ENCODE peak calls at places on chromosomes 12 and 14, in eight cellular contexts. Q, E, M, G, T, F, W and I are unnamed samples.
A peak's percentile ranks its signal among the peaks of the same experiment; 100 is the strongest.

GRCh38 chr14:35331605-35332516 is 39.7 kb downstream of the PSMA6 start:
- DNase-seq in Q (peak; percentile 81), E (peak; percentile 49), M (no peak), G (no peak), T (peak; percentile 55), F (no peak), W (no peak), I (no peak)

GRCh38 chr14:85688024-85688423 is 158.1 kb downstream of the FLRT2 start:
- DNase-seq in Q (no peak), E (no peak), M (no peak), G (no peak), T (no peak), F (peak; percentile 8), W (no peak), I (no peak)

GRCh38 chr12:92304335-92305066 is 158.9 kb upstream of the BTG1 start:
- DNase-seq in Q (no peak), E (no peak), M (no peak), G (peak; percentile 20), T (no peak), F (no peak), W (peak; percentile 78), I (no peak)

GRCh38 chr12:49503674-49504180 is 35.1 kb upstream of the KCNH3 start:
- DNase-seq in Q (no peak), E (peak; percentile 98), M (peak; percentile 88), G (no peak), T (peak; percentile 81), F (no peak), W (no peak), I (no peak)

GRCh38 chr12:109554761-109555160 is 18.5 kb downstream of the MMAB start:
- DNase-seq in Q (no peak), E (no peak), M (no peak), G (no peak), T (no peak), F (no peak), W (no peak), I (no peak)

GRCh38 chr14:34920339-34920738 is 45.2 kb upstream of the BAZ1A start:
- DNase-seq in Q (no peak), E (no peak), M (peak; percentile 50), G (no peak), T (peak; percentile 8), F (no peak), W (no peak), I (no peak)

GRCh38 chr12:107448198-107448597 is 237.4 kb upstream of the PWP1 start:
- DNase-seq in Q (peak; percentile 39), E (peak; percentile 3), M (peak; percentile 37), G (no peak), T (peak; percentile 10), F (peak; percentile 34), W (peak; percentile 73), I (no peak)

GRCh38 chr14:72518809-72519377 is 375.0 kb downstream of the DPF3 start:
- DNase-seq in Q (no peak), E (no peak), M (no peak), G (no peak), T (no peak), F (no peak), W (no peak), I (no peak)

GRCh38 chr12:57604454-57605307 is at the start of gene DTX3:
- DNase-seq in Q (peak; percentile 51), E (no peak), M (no peak), G (peak; percentile 58), T (peak; percentile 32), F (peak; percentile 69), W (peak; percentile 66), I (peak; percentile 63)

GRCh38 chr14:105093426-105094192 is 28.4 kb upstream of the GPR132 start:
- DNase-seq in Q (peak; percentile 92), E (peak; percentile 77), M (peak; percentile 93), G (peak; percentile 75), T (peak; percentile 85), F (peak; percentile 86), W (peak; percentile 94), I (peak; percentile 88)

GRCh38 chr12:19739195-19739776 is 300.0 kb downstream of the AEBP2 start:
- DNase-seq in Q (no peak), E (peak; percentile 40), M (peak; percentile 74), G (peak; percentile 54), T (peak; percentile 65), F (peak; percentile 58), W (peak; percentile 61), I (no peak)

GRCh38 chr12:113601656-113602263 is 130.1 kb upstream of the LHX5 start:
- DNase-seq in Q (no peak), E (no peak), M (no peak), G (no peak), T (no peak), F (no peak), W (peak; percentile 71), I (no peak)

GRCh38 chr14:76937181-76938091 is 91.1 kb downstream of the IRF2BPL start:
- DNase-seq in Q (no peak), E (no peak), M (no peak), G (peak; percentile 97), T (peak; percentile 69), F (peak; percentile 95), W (peak; percentile 78), I (peak; percentile 75)

GRCh38 chr12:62113366-62114011 is 146.7 kb upstream of the USP15 start:
- DNase-seq in Q (no peak), E (no peak), M (no peak), G (no peak), T (no peak), F (no peak), W (no peak), I (peak; percentile 6)